ENCODE peak calls at places on chromosomes 2 and 18, in four cellular contexts. One of them, this sample, is unnamed.

GRCh38 chr2:20005891-20006470 is 6.5 kb downstream of the MATN3 start:
- DNase-seq in uterus: no peak
- DNase-seq in right lobe of liver: no peak
- DNase-seq in suprapubic skin: no peak
- DNase-seq in this sample: no peak

GRCh38 chr18:54416459-54416858 is 58.8 kb downstream of the C18orf54 start:
- DNase-seq in uterus: no peak
- DNase-seq in right lobe of liver: no peak
- DNase-seq in suprapubic skin: no peak
- DNase-seq in this sample: no peak

GRCh38 chr2:133166024-133166423 is 402.2 kb downstream of the NCKAP5 start:
- DNase-seq in uterus: no peak
- DNase-seq in right lobe of liver: no peak
- DNase-seq in suprapubic skin: no peak
- DNase-seq in this sample: no peak

GRCh38 chr18:24198461-24198860 is 59.6 kb downstream of the CABYR start:
- DNase-seq in uterus: no peak
- DNase-seq in right lobe of liver: peak; percentile 79
- DNase-seq in suprapubic skin: no peak
- DNase-seq in this sample: no peak

GRCh38 chr2:128282246-128282975 is 36.3 kb downstream of the HS6ST1 start:
- DNase-seq in uterus: no peak
- DNase-seq in right lobe of liver: peak; percentile 59
- DNase-seq in suprapubic skin: peak; percentile 62
- DNase-seq in this sample: peak; percentile 37

GRCh38 chr2:236946871-236947270 is 138.8 kb upstream of the COPS8 start:
- DNase-seq in uterus: no peak
- DNase-seq in right lobe of liver: no peak
- DNase-seq in suprapubic skin: no peak
- DNase-seq in this sample: no peak

GRCh38 chr18:3217930-3218647 is 1.7 kb downstream of the MYOM1 start:
- DNase-seq in uterus: no peak
- DNase-seq in right lobe of liver: no peak
- DNase-seq in suprapubic skin: no peak
- DNase-seq in this sample: peak; percentile 37

GRCh38 chr2:198763793-198764192 is 693.9 kb downstream of the SATB2 start:
- DNase-seq in uterus: no peak
- DNase-seq in right lobe of liver: no peak
- DNase-seq in suprapubic skin: no peak
- DNase-seq in this sample: no peak

GRCh38 chr2:215002500-215002899 is 135.9 kb downstream of the ABCA12 start:
- DNase-seq in uterus: no peak
- DNase-seq in right lobe of liver: no peak
- DNase-seq in suprapubic skin: no peak
- DNase-seq in this sample: no peak

GRCh38 chr2:137968477-137969417 is 4.5 kb downstream of the HNMT start:
- DNase-seq in uterus: no peak
- DNase-seq in right lobe of liver: no peak
- DNase-seq in suprapubic skin: no peak
- DNase-seq in this sample: no peak

GRCh38 chr2:171141320-171141719 is 19.4 kb downstream of the TLK1 start:
- DNase-seq in uterus: no peak
- DNase-seq in right lobe of liver: no peak
- DNase-seq in suprapubic skin: no peak
- DNase-seq in this sample: no peak

GRCh38 chr2:222930862-222931261 is 70.0 kb downstream of the ACSL3 start:
- DNase-seq in uterus: no peak
- DNase-seq in right lobe of liver: no peak
- DNase-seq in suprapubic skin: no peak
- DNase-seq in this sample: no peak

GRCh38 chr18:34352385-34353163 is 127.9 kb upstream of the NOL4 start:
- DNase-seq in uterus: no peak
- DNase-seq in right lobe of liver: no peak
- DNase-seq in suprapubic skin: no peak
- DNase-seq in this sample: no peak

GRCh38 chr18:2826581-2826980 is 20.2 kb upstream of the EMILIN2 start:
- DNase-seq in uterus: peak; percentile 58
- DNase-seq in right lobe of liver: no peak
- DNase-seq in suprapubic skin: peak; percentile 73
- DNase-seq in this sample: peak; percentile 33

GRCh38 chr2:163345795-163346573 is 389.8 kb downstream of the FIGN start:
- DNase-seq in uterus: no peak
- DNase-seq in right lobe of liver: no peak
- DNase-seq in suprapubic skin: no peak
- DNase-seq in this sample: no peak

GRCh38 chr18:76824754-76825153 is 2.4 kb downstream of the ZNF236 start:
- DNase-seq in uterus: no peak
- DNase-seq in right lobe of liver: no peak
- DNase-seq in suprapubic skin: no peak
- DNase-seq in this sample: no peak

GRCh38 chr2:212845941-212846340 is 305.5 kb downstream of the IKZF2 start:
- DNase-seq in uterus: no peak
- DNase-seq in right lobe of liver: no peak
- DNase-seq in suprapubic skin: no peak
- DNase-seq in this sample: no peak

GRCh38 chr18:34121157-34121807 is 103.4 kb downstream of the NOL4 start:
- DNase-seq in uterus: no peak
- DNase-seq in right lobe of liver: no peak
- DNase-seq in suprapubic skin: no peak
- DNase-seq in this sample: no peak

GRCh38 chr2:231717281-231718180 is 9.2 kb downstream of the PTMA start:
- DNase-seq in uterus: no peak
- DNase-seq in right lobe of liver: no peak
- DNase-seq in suprapubic skin: no peak
- DNase-seq in this sample: no peak

GRCh38 chr2:11140492-11140891 is 14.8 kb upstream of the SLC66A3 start:
- DNase-seq in uterus: no peak
- DNase-seq in right lobe of liver: no peak
- DNase-seq in suprapubic skin: no peak
- DNase-seq in this sample: no peak

GRCh38 chr18:54812885-54813284 is 15.4 kb upstream of the RAB27B start:
- DNase-seq in uterus: no peak
- DNase-seq in right lobe of liver: no peak
- DNase-seq in suprapubic skin: no peak
- DNase-seq in this sample: no peak

GRCh38 chr2:3257166-3257565 is 120.5 kb downstream of the EIPR1 start:
- DNase-seq in uterus: no peak
- DNase-seq in right lobe of liver: no peak
- DNase-seq in suprapubic skin: no peak
- DNase-seq in this sample: no peak

GRCh38 chr2:165835363-165835762 is 41.3 kb upstream of the GALNT3 start:
- DNase-seq in uterus: no peak
- DNase-seq in right lobe of liver: no peak
- DNase-seq in suprapubic skin: no peak
- DNase-seq in this sample: no peak

GRCh38 chr18:34709631-34710429 is at the start of gene DTNA:
- DNase-seq in uterus: no peak
- DNase-seq in right lobe of liver: no peak
- DNase-seq in suprapubic skin: no peak
- DNase-seq in this sample: no peak

GRCh38 chr2:29260151-29260772 is 145.0 kb downstream of the CLIP4 start:
- DNase-seq in uterus: no peak
- DNase-seq in right lobe of liver: no peak
- DNase-seq in suprapubic skin: no peak
- DNase-seq in this sample: no peak

GRCh38 chr2:175004980-175005832 is at the start of gene CHN1:
- DNase-seq in uterus: peak; percentile 70
- DNase-seq in right lobe of liver: peak; percentile 79
- DNase-seq in suprapubic skin: peak; percentile 80
- DNase-seq in this sample: peak; percentile 93

GRCh38 chr2:25736899-25737515 is 63.6 kb upstream of the DTNB start:
- DNase-seq in uterus: no peak
- DNase-seq in right lobe of liver: no peak
- DNase-seq in suprapubic skin: no peak
- DNase-seq in this sample: no peak

GRCh38 chr2:62817348-62817747 is 111.8 kb downstream of the EHBP1 start:
- DNase-seq in uterus: no peak
- DNase-seq in right lobe of liver: no peak
- DNase-seq in suprapubic skin: no peak
- DNase-seq in this sample: no peak

GRCh38 chr2:171985076-171985475 is 14.7 kb upstream of the METAP1D start:
- DNase-seq in uterus: no peak
- DNase-seq in right lobe of liver: no peak
- DNase-seq in suprapubic skin: no peak
- DNase-seq in this sample: no peak

GRCh38 chr2:64887565-64887964 is 101.6 kb upstream of the SLC1A4 start:
- DNase-seq in uterus: no peak
- DNase-seq in right lobe of liver: no peak
- DNase-seq in suprapubic skin: no peak
- DNase-seq in this sample: no peak
- TF ChIP-seq POLR2A in uterus: no peak
- TF ChIP-seq POLR2A in right lobe of liver: no peak
- TF ChIP-seq POLR2A in suprapubic skin: no peak
- TF ChIP-seq POLR2A in this sample: no peak

DNA sequence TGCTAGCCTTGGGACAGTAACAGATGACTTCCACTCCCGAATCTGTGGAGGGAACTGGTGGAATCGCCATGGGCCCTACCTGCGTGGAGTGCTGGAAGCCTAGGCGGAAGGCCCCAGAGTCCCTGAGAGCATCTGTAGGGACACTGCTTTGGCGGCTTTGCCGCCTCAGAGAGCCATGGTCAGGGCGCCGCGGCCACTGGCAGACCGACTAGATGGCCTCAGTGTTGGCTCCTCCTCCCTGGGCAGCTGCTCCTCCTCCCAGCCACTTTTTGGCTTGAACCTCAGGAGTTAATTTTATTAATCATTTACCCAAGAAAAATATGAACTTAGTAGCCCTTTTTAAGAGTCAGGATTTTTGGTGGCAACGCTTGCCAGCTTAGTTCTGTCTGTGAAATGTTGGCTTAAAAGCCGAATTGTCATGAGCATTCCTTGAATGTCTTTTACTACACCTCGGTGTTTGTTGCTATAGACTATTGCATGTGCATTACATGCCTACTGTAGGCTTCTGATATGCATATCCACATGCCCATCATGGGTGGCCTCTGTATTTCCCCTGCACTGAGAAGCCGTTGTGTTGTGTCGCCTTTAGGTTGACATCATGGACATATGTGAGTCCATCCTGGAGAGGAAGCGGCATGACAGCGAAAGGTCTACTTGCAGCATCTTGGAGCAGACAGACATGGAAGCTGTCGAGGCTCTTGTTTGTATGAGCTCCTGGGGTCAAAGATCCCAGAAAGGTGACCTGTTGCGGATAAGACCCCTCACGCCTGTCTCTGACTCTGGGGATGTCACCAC is 2.4 kb downstream of the KLF11 start:
- DNase-seq in uterus: no peak
- DNase-seq in right lobe of liver: peak; percentile 88
- DNase-seq in suprapubic skin: no peak
- DNase-seq in this sample: peak; percentile 37
- H3K4me1 ChIP-seq in uterus: peaks cover 7% of the 10 kb centered on the region
- H3K4me1 ChIP-seq in right lobe of liver: peaks cover 60% of the 10 kb centered on the region
- H3K4me1 ChIP-seq in suprapubic skin: peaks cover 76% of the 10 kb centered on the region
- H3K4me1 ChIP-seq in this sample: peaks cover 38% of the 10 kb centered on the region

DNA sequence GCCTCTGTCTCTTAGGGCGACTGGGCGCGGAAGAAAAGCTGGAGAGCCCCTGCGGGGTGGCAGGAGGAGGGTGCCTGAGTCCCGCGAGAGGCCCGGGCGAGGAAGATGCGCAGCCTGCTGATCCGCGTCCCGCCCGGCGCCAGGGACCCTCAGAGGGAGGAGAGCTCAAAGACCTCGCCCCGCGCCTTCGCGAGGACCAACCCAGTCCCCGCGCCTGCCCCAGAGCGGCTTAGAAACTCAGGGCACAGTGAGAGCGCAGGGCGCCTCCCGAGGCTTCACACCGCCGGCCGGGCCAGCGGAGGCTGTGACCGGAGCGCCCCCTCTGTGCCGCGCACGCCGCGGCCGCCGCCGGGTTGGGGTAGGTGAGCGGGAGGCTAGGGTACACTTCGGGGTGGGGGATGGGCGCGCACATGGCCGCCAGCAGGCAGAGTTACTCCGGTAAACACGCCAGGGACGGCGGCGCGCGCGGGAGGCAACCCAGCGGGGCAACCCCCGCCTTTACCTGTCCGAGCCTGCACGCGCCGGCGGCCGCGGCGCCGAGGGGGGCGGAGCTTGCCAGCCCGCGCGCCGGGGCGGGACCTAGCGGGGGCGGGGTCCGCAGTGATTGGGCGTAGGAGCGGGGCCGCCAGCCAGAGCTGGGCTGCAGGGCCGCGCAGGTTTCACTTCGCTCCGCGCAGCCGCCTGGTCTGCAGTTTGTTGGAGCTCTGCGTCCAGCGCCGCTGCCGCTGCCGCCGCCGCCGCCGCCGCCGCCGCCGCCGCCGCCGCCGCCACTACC is at the start of gene BCL2L11:
- DNase-seq in uterus: peak; percentile 92
- DNase-seq in right lobe of liver: peak; percentile 96
- DNase-seq in suprapubic skin: peak; percentile 89
- DNase-seq in this sample: peak; percentile 95
- TF ChIP-seq CTCF in uterus: no peak
- TF ChIP-seq CTCF in right lobe of liver: no peak
- TF ChIP-seq CTCF in suprapubic skin: peak; percentile 11
- TF ChIP-seq CTCF in this sample: peak; percentile 22

GRCh38 chr2:96503637-96504243 is 1.4 kb downstream of the NEURL3 start:
- DNase-seq in uterus: no peak
- DNase-seq in right lobe of liver: no peak
- DNase-seq in suprapubic skin: no peak
- DNase-seq in this sample: no peak

GRCh38 chr2:96505231-96505889 is at the start of gene NEURL3:
- DNase-seq in uterus: no peak
- DNase-seq in right lobe of liver: no peak
- DNase-seq in suprapubic skin: no peak
- DNase-seq in this sample: no peak

GRCh38 chr2:96501471-96501874 is 3.7 kb downstream of the NEURL3 start:
- DNase-seq in uterus: no peak
- DNase-seq in right lobe of liver: no peak
- DNase-seq in suprapubic skin: no peak
- DNase-seq in this sample: no peak

GRCh38 chr2:96501886-96502810 is 3.0 kb downstream of the NEURL3 start:
- DNase-seq in uterus: no peak
- DNase-seq in right lobe of liver: no peak
- DNase-seq in suprapubic skin: no peak
- DNase-seq in this sample: no peak

GRCh38 chr2:96502891-96503636 is 2.1 kb downstream of the NEURL3 start:
- DNase-seq in uterus: no peak
- DNase-seq in right lobe of liver: no peak
- DNase-seq in suprapubic skin: no peak
- DNase-seq in this sample: no peak
- TF ChIP-seq POLR2A in uterus: no peak
- TF ChIP-seq POLR2A in right lobe of liver: no peak
- TF ChIP-seq POLR2A in suprapubic skin: no peak
- TF ChIP-seq POLR2A in this sample: no peak

GRCh38 chr2:159073256-159073655 is 104.8 kb downstream of the TANC1 start:
- DNase-seq in uterus: no peak
- DNase-seq in right lobe of liver: no peak
- DNase-seq in suprapubic skin: no peak
- DNase-seq in this sample: no peak

GRCh38 chr2:159069229-159069628 is 100.8 kb downstream of the TANC1 start:
- DNase-seq in uterus: no peak
- DNase-seq in right lobe of liver: no peak
- DNase-seq in suprapubic skin: no peak
- DNase-seq in this sample: no peak

GRCh38 chr2:159072795-159073194 is 104.4 kb downstream of the TANC1 start:
- DNase-seq in uterus: no peak
- DNase-seq in right lobe of liver: no peak
- DNase-seq in suprapubic skin: no peak
- DNase-seq in this sample: no peak

GRCh38 chr2:159070235-159070634 is 101.8 kb downstream of the TANC1 start:
- DNase-seq in uterus: no peak
- DNase-seq in right lobe of liver: no peak
- DNase-seq in suprapubic skin: no peak
- DNase-seq in this sample: no peak

GRCh38 chr2:159071190-159071915 is 102.9 kb downstream of the TANC1 start:
- DNase-seq in uterus: no peak
- DNase-seq in right lobe of liver: no peak
- DNase-seq in suprapubic skin: no peak
- DNase-seq in this sample: no peak
- H3K4me1 ChIP-seq in uterus: peaks cover 7% of the 10 kb centered on the region
- H3K4me1 ChIP-seq in right lobe of liver: no peaks in the 10 kb centered on the region
- H3K4me1 ChIP-seq in suprapubic skin: peaks cover 44% of the 10 kb centered on the region
- H3K4me1 ChIP-seq in this sample: peaks cover 37% of the 10 kb centered on the region